ENCODE peak calls at places on chromosomes 16 and 17, in six cellular contexts. H is K562, U is H1, N is HepG2, Q is HCT116, E is GM12878. P is an unnamed sample.

GRCh38 chr16:57032931-57033330 is 43.6 kb downstream of the NLRC5 start:
- DNase-seq in E (no peak), Q (no peak), H (no peak), U (no peak), N (no peak), P (no peak)

GRCh38 chr17:62064029-62064790 is 868 bp downstream of the MED13 start:
- DNase-seq in Q (no peak), U (no peak), H (no peak), E (no peak), N (no peak), P (no peak)

GRCh38 chr17:77846531-77847085 is 111.9 kb upstream of the TNRC6C start:
- DNase-seq in H (no peak), E (no peak), U (no peak), Q (no peak), N (no peak), P (no peak)

GRCh38 chr17:48973806-48974205 is 5.4 kb upstream of the GIP start:
- DNase-seq in H (peak; percentile 38), U (no peak), Q (no peak), E (no peak), N (no peak), P (no peak)

GRCh38 chr17:82791532-82791931 is 39.7 kb downstream of the TBCD start:
- DNase-seq in H (no peak), E (no peak), N (no peak), Q (no peak), U (no peak), P (no peak)

GRCh38 chr16:5793556-5793955 is 696.0 kb upstream of the EEF2KMT start:
- DNase-seq in U (no peak), H (no peak), N (no peak), Q (no peak), E (no peak), P (no peak)

GRCh38 chr16:77324727-77325126 is 110.1 kb downstream of the ADAMTS18 start:
- DNase-seq in N (no peak), U (no peak), E (no peak), Q (no peak), H (no peak), P (no peak)

GRCh38 chr17:69430488-69430887 is 16.0 kb downstream of the MAP2K6 start:
- DNase-seq in U (no peak), H (no peak), Q (no peak), N (no peak), E (no peak), P (no peak)

GRCh38 chr17:33944412-33944811 is 310.7 kb upstream of the CCL2 start:
- DNase-seq in U (no peak), E (no peak), N (no peak), Q (no peak), H (no peak), P (no peak)

GRCh38 chr16:70687671-70688265 is 1.9 kb upstream of the MTSS2 start:
- DNase-seq in Q (no peak), E (no peak), N (no peak), H (no peak), U (no peak), P (no peak)
- H3K4me1 ChIP-seq in Q (peaks cover 76% of the 10 kb centered on the region), E (no peaks in the 10 kb centered on the region), N (peaks cover 80% of the 10 kb centered on the region), H (peaks cover 15% of the 10 kb centered on the region), U (no peaks in the 10 kb centered on the region), P (peaks cover 37% of the 10 kb centered on the region)

GRCh38 chr17:80742581-80743180 is 198.0 kb downstream of the RPTOR start:
- DNase-seq in Q (no peak), E (no peak), H (no peak), U (no peak), N (no peak), P (no peak)
- H3K4me3 ChIP-seq in Q (no peak overlapping the region), E (no peak overlapping the region), H (no peak overlapping the region), U (no peak overlapping the region), N (no peak overlapping the region), P (no peak overlapping the region)

DNA sequence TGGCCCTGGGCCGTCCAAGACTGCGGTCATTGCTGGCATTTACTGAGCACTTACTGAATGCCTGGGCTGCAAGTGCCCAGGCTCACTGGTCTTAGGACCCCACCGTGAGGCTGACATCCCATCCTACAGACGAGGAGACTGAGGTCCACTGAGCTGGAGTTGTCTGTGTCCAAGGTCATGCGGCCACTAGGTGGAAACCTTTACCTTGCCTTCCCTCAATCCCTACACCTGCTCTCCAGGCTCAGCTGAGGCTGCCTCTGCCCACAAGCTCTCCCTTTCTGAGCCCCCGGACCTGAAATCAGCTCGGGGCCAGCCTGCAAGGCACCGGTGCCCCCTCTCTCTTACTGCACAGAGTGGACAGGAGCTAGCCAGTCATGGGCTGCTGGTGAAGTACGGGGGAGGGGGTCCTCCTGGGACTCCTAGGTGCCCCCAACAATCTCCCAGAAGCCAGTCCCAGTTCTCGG is 1.5 kb downstream of the CASKIN1 start:
- DNase-seq in H (peak; percentile 45), U (peak; percentile 80), N (peak; percentile 67), Q (no peak), E (peak; percentile 11), P (peak; percentile 67)
- TF ChIP-seq ZNF274 in H (no peak), U (no peak), N (no peak), Q (no peak), E (no peak), P (no peak)

DNA sequence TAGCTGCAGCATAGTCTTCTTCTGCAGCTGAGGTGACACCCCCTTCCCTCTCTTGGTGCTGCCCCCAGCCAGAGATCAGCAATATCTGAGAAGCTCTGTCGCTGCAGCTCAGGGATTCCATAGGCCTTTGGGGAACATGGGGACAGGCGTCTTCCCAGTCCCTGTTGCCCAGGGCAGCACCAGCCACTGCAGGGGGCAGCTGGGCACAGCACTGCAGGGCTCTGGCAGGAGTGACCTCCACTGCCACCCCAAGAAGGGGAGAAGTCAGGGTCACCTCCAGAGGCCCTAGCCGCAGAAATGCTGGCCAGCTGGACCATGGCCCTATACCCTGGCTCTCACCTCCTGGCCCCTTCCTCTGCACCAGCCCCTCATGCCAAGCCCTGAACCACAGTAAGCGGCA is 16.9 kb downstream of the SCN4A start:
- DNase-seq in H (no peak), U (no peak), E (no peak), N (no peak), Q (no peak), P (no peak)
- H3K4me1 ChIP-seq in H (peaks cover 7% of the 10 kb centered on the region), U (no peaks in the 10 kb centered on the region), E (peaks cover 14% of the 10 kb centered on the region), N (peaks cover 14% of the 10 kb centered on the region), Q (peaks cover 9% of the 10 kb centered on the region), P (peaks cover 14% of the 10 kb centered on the region)

GRCh38 chr17:4901648-4902344 is 1.1 kb downstream of the CHRNE start:
- DNase-seq in U (no peak), H (peak; percentile 64), N (no peak), E (no peak), Q (no peak), P (no peak)

GRCh38 chr17:4901108-4901647 is 1.7 kb downstream of the CHRNE start:
- DNase-seq in N (no peak), U (no peak), H (no peak), E (no peak), Q (no peak), P (no peak)

GRCh38 chr17:4900231-4901107 is 1.1 kb downstream of the C17orf107 start:
- DNase-seq in Q (no peak), E (no peak), U (peak; percentile 91), N (no peak), H (no peak), P (no peak)

GRCh38 chr17:4903051-4903818 is at the start of gene CHRNE:
- DNase-seq in H (peak; percentile 65), Q (peak; percentile 87), N (peak; percentile 80), U (peak; percentile 91), E (peak; percentile 37), P (peak; percentile 63)

GRCh38 chr17:4902540-4902939 is 358 bp downstream of the CHRNE start:
- DNase-seq in H (no peak), Q (no peak), N (no peak), U (no peak), E (no peak), P (no peak)
- H3K4me3 ChIP-seq in H (no peak overlapping the region), Q (no peak overlapping the region), N (no peak overlapping the region), U (no peak overlapping the region), E (no peak overlapping the region), P (no peak overlapping the region)

DNA sequence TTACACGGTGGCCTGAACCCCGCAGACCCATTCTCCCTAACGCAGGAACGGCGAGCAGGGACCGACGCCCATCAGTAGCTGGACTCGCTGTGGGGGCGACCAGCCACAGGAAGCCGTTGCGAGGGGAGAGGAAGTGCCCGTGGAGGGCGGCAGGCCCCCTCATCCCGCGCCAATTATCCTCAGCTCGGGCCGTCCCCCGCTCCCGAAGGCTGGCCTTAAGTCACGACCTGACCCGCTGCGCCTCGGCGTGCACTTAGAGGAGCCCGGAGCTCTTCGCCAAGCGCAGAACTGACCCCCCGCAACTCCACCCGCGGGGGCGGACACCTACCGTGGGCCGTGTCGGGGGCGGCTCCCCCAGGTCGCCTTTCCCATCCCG is 401 bp downstream of the ARL16 start:
- DNase-seq in Q (no peak), H (no peak), U (no peak), N (no peak), E (no peak), P (no peak)
- TF ChIP-seq ZNF274 in Q (no peak), H (no peak), U (no peak), N (no peak), E (no peak), P (no peak)

DNA sequence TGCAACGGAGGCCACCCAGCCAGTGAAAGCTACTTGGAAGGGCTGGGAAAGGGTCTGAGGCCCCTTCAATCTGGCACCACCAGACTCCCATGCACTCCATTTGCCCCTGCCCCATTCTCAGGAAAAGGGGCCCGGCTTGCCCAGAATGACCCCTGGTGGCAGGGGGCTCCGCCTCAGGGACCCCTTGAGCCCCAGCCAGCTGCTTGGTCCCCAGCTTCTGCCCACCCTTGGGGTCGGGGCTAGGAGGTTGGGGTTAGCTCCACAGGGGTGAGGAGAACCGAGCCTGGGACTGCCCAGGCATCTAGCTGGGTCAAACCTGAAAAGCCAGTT is 1.3 kb downstream of the RHBDF1 start:
- DNase-seq in E (no peak), Q (no peak), H (no peak), U (no peak), N (no peak), P (no peak)
- H3K4me1 ChIP-seq in E (peaks cover 3% of the 10 kb centered on the region), Q (peaks cover 32% of the 10 kb centered on the region), H (peaks cover 18% of the 10 kb centered on the region), U (peaks cover 3% of the 10 kb centered on the region), N (peaks cover 84% of the 10 kb centered on the region), P (peaks cover 82% of the 10 kb centered on the region)

GRCh38 chr16:51133130-51133529 is 17.9 kb downstream of the SALL1 start:
- DNase-seq in U (peak; percentile 43), N (no peak), H (no peak), Q (no peak), E (no peak), P (no peak)
- H3K4me3 ChIP-seq in U (peak overlapping the region; percentile 67), N (no peak overlapping the region), H (no peak overlapping the region), Q (no peak overlapping the region), E (no peak overlapping the region), P (no peak overlapping the region)

GRCh38 chr16:12178251-12178990 is 201.9 kb downstream of the SNX29 start:
- DNase-seq in E (no peak), U (no peak), Q (no peak), H (no peak), N (no peak), P (no peak)
- TF ChIP-seq ZNF274 in E (no peak), U (no peak), Q (no peak), H (no peak), N (no peak), P (no peak)

GRCh38 chr17:57261084-57261461 is 4.8 kb downstream of the MSI2 start:
- DNase-seq in Q (no peak), N (no peak), U (no peak), H (no peak), E (no peak), P (no peak)
- H3K4me1 ChIP-seq in Q (peaks cover 16% of the 10 kb centered on the region), N (peaks cover 68% of the 10 kb centered on the region), U (peaks cover 2% of the 10 kb centered on the region), H (peaks cover 9% of the 10 kb centered on the region), E (peaks cover 4% of the 10 kb centered on the region), P (peaks cover 4% of the 10 kb centered on the region)

P was measured in NT2/D1.